ENCODE peak calls at places on chromosomes 5 and 9, in eight cellular contexts. One of them, this sample, is unnamed.

GRCh38 chr5:150801117-150801927 is 22.8 kb downstream of the SMIM3 start:
- DNase-seq in HepG2: peak
- DNase-seq in activated naive CD8-positive, alpha-beta T cell treated with anti-CD3 and anti-CD28 coated beads for 36 hours: no peak
- DNase-seq in mesendoderm: peak
- DNase-seq in MCF 10A: peak
- DNase-seq in CD4-positive, CD25-positive, alpha-beta regulatory T cell: peak
- DNase-seq in posterior vena cava: no peak
- DNase-seq in pancreas: peak
- DNase-seq in this sample: no peak

GRCh38 chr9:36328798-36329411 is 70.7 kb upstream of the GNE start:
- DNase-seq in activated naive CD8-positive, alpha-beta T cell treated with anti-CD3 and anti-CD28 coated beads for 36 hours: no peak
- DNase-seq in pancreas: peak
- DNase-seq in CD4-positive, CD25-positive, alpha-beta regulatory T cell: peak
- DNase-seq in HepG2: peak
- DNase-seq in posterior vena cava: no peak
- DNase-seq in mesendoderm: peak
- DNase-seq in MCF 10A: peak
- DNase-seq in this sample: no peak

GRCh38 chr9:133584559-133585476 is 24.4 kb downstream of the FAM163B start:
- DNase-seq in CD4-positive, CD25-positive, alpha-beta regulatory T cell: no peak
- DNase-seq in posterior vena cava: no peak
- DNase-seq in HepG2: no peak
- DNase-seq in mesendoderm: peak
- DNase-seq in pancreas: no peak
- DNase-seq in MCF 10A: no peak
- DNase-seq in activated naive CD8-positive, alpha-beta T cell treated with anti-CD3 and anti-CD28 coated beads for 36 hours: no peak
- DNase-seq in this sample: no peak

GRCh38 chr9:15423328-15423985 is 781 bp downstream of the SNAPC3 start:
- DNase-seq in MCF 10A: peak
- DNase-seq in mesendoderm: peak
- DNase-seq in CD4-positive, CD25-positive, alpha-beta regulatory T cell: peak
- DNase-seq in activated naive CD8-positive, alpha-beta T cell treated with anti-CD3 and anti-CD28 coated beads for 36 hours: no peak
- DNase-seq in posterior vena cava: no peak
- DNase-seq in HepG2: no peak
- DNase-seq in pancreas: no peak
- DNase-seq in this sample: no peak

GRCh38 chr9:121902483-121903135 is 190.5 kb downstream of the TTLL11 start:
- DNase-seq in pancreas: no peak
- DNase-seq in CD4-positive, CD25-positive, alpha-beta regulatory T cell: no peak
- DNase-seq in HepG2: no peak
- DNase-seq in mesendoderm: no peak
- DNase-seq in MCF 10A: no peak
- DNase-seq in activated naive CD8-positive, alpha-beta T cell treated with anti-CD3 and anti-CD28 coated beads for 36 hours: no peak
- DNase-seq in posterior vena cava: no peak
- DNase-seq in this sample: no peak

GRCh38 chr9:18457498-18457897 is 16.5 kb upstream of the ADAMTSL1 start:
- DNase-seq in pancreas: no peak
- DNase-seq in mesendoderm: no peak
- DNase-seq in activated naive CD8-positive, alpha-beta T cell treated with anti-CD3 and anti-CD28 coated beads for 36 hours: no peak
- DNase-seq in CD4-positive, CD25-positive, alpha-beta regulatory T cell: no peak
- DNase-seq in MCF 10A: peak
- DNase-seq in HepG2: no peak
- DNase-seq in posterior vena cava: no peak
- DNase-seq in this sample: no peak

GRCh38 chr5:4804619-4805211 is 335.4 kb upstream of the ADAMTS16 start:
- DNase-seq in CD4-positive, CD25-positive, alpha-beta regulatory T cell: no peak
- DNase-seq in activated naive CD8-positive, alpha-beta T cell treated with anti-CD3 and anti-CD28 coated beads for 36 hours: no peak
- DNase-seq in posterior vena cava: no peak
- DNase-seq in HepG2: no peak
- DNase-seq in mesendoderm: no peak
- DNase-seq in pancreas: no peak
- DNase-seq in MCF 10A: no peak
- DNase-seq in this sample: no peak

GRCh38 chr5:59256331-59256730 is 637.2 kb downstream of the PDE4D start:
- DNase-seq in activated naive CD8-positive, alpha-beta T cell treated with anti-CD3 and anti-CD28 coated beads for 36 hours: no peak
- DNase-seq in CD4-positive, CD25-positive, alpha-beta regulatory T cell: no peak
- DNase-seq in posterior vena cava: no peak
- DNase-seq in pancreas: no peak
- DNase-seq in MCF 10A: no peak
- DNase-seq in HepG2: no peak
- DNase-seq in mesendoderm: no peak
- DNase-seq in this sample: no peak

GRCh38 chr5:175638305-175638704 is 19.6 kb upstream of the HRH2 start:
- DNase-seq in HepG2: no peak
- DNase-seq in activated naive CD8-positive, alpha-beta T cell treated with anti-CD3 and anti-CD28 coated beads for 36 hours: no peak
- DNase-seq in CD4-positive, CD25-positive, alpha-beta regulatory T cell: no peak
- DNase-seq in posterior vena cava: no peak
- DNase-seq in MCF 10A: peak
- DNase-seq in pancreas: no peak
- DNase-seq in mesendoderm: peak
- DNase-seq in this sample: no peak

GRCh38 chr9:105275938-105276337 is 31.5 kb downstream of the SLC44A1 start:
- DNase-seq in CD4-positive, CD25-positive, alpha-beta regulatory T cell: no peak
- DNase-seq in mesendoderm: no peak
- DNase-seq in pancreas: no peak
- DNase-seq in posterior vena cava: no peak
- DNase-seq in HepG2: no peak
- DNase-seq in MCF 10A: no peak
- DNase-seq in activated naive CD8-positive, alpha-beta T cell treated with anti-CD3 and anti-CD28 coated beads for 36 hours: no peak
- DNase-seq in this sample: no peak

GRCh38 chr5:674630-675011 is 18.5 kb downstream of the TPPP start:
- DNase-seq in MCF 10A: no peak
- DNase-seq in mesendoderm: peak
- DNase-seq in posterior vena cava: peak
- DNase-seq in CD4-positive, CD25-positive, alpha-beta regulatory T cell: no peak
- DNase-seq in pancreas: no peak
- DNase-seq in HepG2: no peak
- DNase-seq in activated naive CD8-positive, alpha-beta T cell treated with anti-CD3 and anti-CD28 coated beads for 36 hours: no peak
- DNase-seq in this sample: no peak

GRCh38 chr5:142512680-142513042 is 173.2 kb downstream of the FGF1 start:
- DNase-seq in CD4-positive, CD25-positive, alpha-beta regulatory T cell: no peak
- DNase-seq in pancreas: no peak
- DNase-seq in HepG2: peak
- DNase-seq in MCF 10A: peak
- DNase-seq in activated naive CD8-positive, alpha-beta T cell treated with anti-CD3 and anti-CD28 coated beads for 36 hours: no peak
- DNase-seq in mesendoderm: peak
- DNase-seq in posterior vena cava: no peak
- DNase-seq in this sample: no peak

GRCh38 chr5:115623632-115624031 is 2.2 kb downstream of the TMED7 start:
- DNase-seq in CD4-positive, CD25-positive, alpha-beta regulatory T cell: no peak
- DNase-seq in pancreas: no peak
- DNase-seq in activated naive CD8-positive, alpha-beta T cell treated with anti-CD3 and anti-CD28 coated beads for 36 hours: no peak
- DNase-seq in posterior vena cava: no peak
- DNase-seq in HepG2: no peak
- DNase-seq in MCF 10A: no peak
- DNase-seq in mesendoderm: no peak
- DNase-seq in this sample: no peak

GRCh38 chr5:63128018-63128417 is 549.4 kb downstream of the LRRC70 start:
- DNase-seq in pancreas: no peak
- DNase-seq in activated naive CD8-positive, alpha-beta T cell treated with anti-CD3 and anti-CD28 coated beads for 36 hours: no peak
- DNase-seq in posterior vena cava: no peak
- DNase-seq in HepG2: no peak
- DNase-seq in CD4-positive, CD25-positive, alpha-beta regulatory T cell: no peak
- DNase-seq in mesendoderm: no peak
- DNase-seq in MCF 10A: no peak
- DNase-seq in this sample: no peak

GRCh38 chr9:127899200-127899943 is at the start of gene ST6GALNAC6:
- DNase-seq in HepG2: no peak
- DNase-seq in mesendoderm: peak
- DNase-seq in MCF 10A: peak
- DNase-seq in activated naive CD8-positive, alpha-beta T cell treated with anti-CD3 and anti-CD28 coated beads for 36 hours: peak
- DNase-seq in CD4-positive, CD25-positive, alpha-beta regulatory T cell: peak
- DNase-seq in pancreas: peak
- DNase-seq in posterior vena cava: peak
- DNase-seq in this sample: peak

GRCh38 chr5:172798422-172799215 is 27.6 kb upstream of the DUSP1 start:
- DNase-seq in HepG2: no peak
- DNase-seq in posterior vena cava: peak
- DNase-seq in pancreas: no peak
- DNase-seq in mesendoderm: no peak
- DNase-seq in activated naive CD8-positive, alpha-beta T cell treated with anti-CD3 and anti-CD28 coated beads for 36 hours: no peak
- DNase-seq in CD4-positive, CD25-positive, alpha-beta regulatory T cell: no peak
- DNase-seq in MCF 10A: peak
- DNase-seq in this sample: no peak

GRCh38 chr5:63495225-63495624 is 467.0 kb downstream of the HTR1A start:
- DNase-seq in mesendoderm: peak
- DNase-seq in posterior vena cava: no peak
- DNase-seq in pancreas: no peak
- DNase-seq in HepG2: no peak
- DNase-seq in MCF 10A: no peak
- DNase-seq in CD4-positive, CD25-positive, alpha-beta regulatory T cell: no peak
- DNase-seq in activated naive CD8-positive, alpha-beta T cell treated with anti-CD3 and anti-CD28 coated beads for 36 hours: no peak
- DNase-seq in this sample: no peak

GRCh38 chr9:135137398-135137832 is 49.9 kb downstream of the OLFM1 start:
- DNase-seq in HepG2: no peak
- DNase-seq in activated naive CD8-positive, alpha-beta T cell treated with anti-CD3 and anti-CD28 coated beads for 36 hours: no peak
- DNase-seq in MCF 10A: peak
- DNase-seq in CD4-positive, CD25-positive, alpha-beta regulatory T cell: no peak
- DNase-seq in mesendoderm: peak
- DNase-seq in posterior vena cava: no peak
- DNase-seq in pancreas: no peak
- DNase-seq in this sample: no peak

GRCh38 chr5:111447822-111448221 is 64.5 kb downstream of the STARD4 start:
- DNase-seq in CD4-positive, CD25-positive, alpha-beta regulatory T cell: no peak
- DNase-seq in mesendoderm: peak
- DNase-seq in posterior vena cava: no peak
- DNase-seq in MCF 10A: no peak
- DNase-seq in pancreas: no peak
- DNase-seq in activated naive CD8-positive, alpha-beta T cell treated with anti-CD3 and anti-CD28 coated beads for 36 hours: no peak
- DNase-seq in HepG2: no peak
- DNase-seq in this sample: no peak

GRCh38 chr9:83238871-83239624 is 176.1 kb upstream of the RASEF start:
- DNase-seq in MCF 10A: peak
- DNase-seq in pancreas: no peak
- DNase-seq in HepG2: peak
- DNase-seq in CD4-positive, CD25-positive, alpha-beta regulatory T cell: no peak
- DNase-seq in posterior vena cava: no peak
- DNase-seq in mesendoderm: no peak
- DNase-seq in activated naive CD8-positive, alpha-beta T cell treated with anti-CD3 and anti-CD28 coated beads for 36 hours: no peak
- DNase-seq in this sample: no peak

GRCh38 chr9:113222482-113222841 is 1.1 kb downstream of the SLC31A1 start:
- DNase-seq in pancreas: peak
- DNase-seq in posterior vena cava: no peak
- DNase-seq in activated naive CD8-positive, alpha-beta T cell treated with anti-CD3 and anti-CD28 coated beads for 36 hours: no peak
- DNase-seq in CD4-positive, CD25-positive, alpha-beta regulatory T cell: no peak
- DNase-seq in HepG2: peak
- DNase-seq in mesendoderm: peak
- DNase-seq in MCF 10A: peak
- DNase-seq in this sample: no peak

GRCh38 chr5:134735243-134735642 is 3.1 kb upstream of the CAMLG start:
- DNase-seq in mesendoderm: no peak
- DNase-seq in HepG2: no peak
- DNase-seq in pancreas: no peak
- DNase-seq in posterior vena cava: no peak
- DNase-seq in activated naive CD8-positive, alpha-beta T cell treated with anti-CD3 and anti-CD28 coated beads for 36 hours: no peak
- DNase-seq in MCF 10A: no peak
- DNase-seq in CD4-positive, CD25-positive, alpha-beta regulatory T cell: no peak
- DNase-seq in this sample: no peak

GRCh38 chr5:53712327-53712726 is 151.9 kb downstream of the NDUFS4 start:
- DNase-seq in pancreas: no peak
- DNase-seq in CD4-positive, CD25-positive, alpha-beta regulatory T cell: no peak
- DNase-seq in posterior vena cava: no peak
- DNase-seq in mesendoderm: no peak
- DNase-seq in activated naive CD8-positive, alpha-beta T cell treated with anti-CD3 and anti-CD28 coated beads for 36 hours: no peak
- DNase-seq in MCF 10A: peak
- DNase-seq in HepG2: no peak
- DNase-seq in this sample: no peak

GRCh38 chr9:137454506-137455360 is 4.4 kb downstream of the NSMF start:
- DNase-seq in CD4-positive, CD25-positive, alpha-beta regulatory T cell: no peak
- DNase-seq in posterior vena cava: peak
- DNase-seq in activated naive CD8-positive, alpha-beta T cell treated with anti-CD3 and anti-CD28 coated beads for 36 hours: no peak
- DNase-seq in pancreas: peak
- DNase-seq in MCF 10A: no peak
- DNase-seq in HepG2: peak
- DNase-seq in mesendoderm: peak
- DNase-seq in this sample: no peak

GRCh38 chr5:137114529-137114928 is 384.6 kb downstream of the SPOCK1 start:
- DNase-seq in mesendoderm: peak
- DNase-seq in posterior vena cava: no peak
- DNase-seq in MCF 10A: no peak
- DNase-seq in activated naive CD8-positive, alpha-beta T cell treated with anti-CD3 and anti-CD28 coated beads for 36 hours: no peak
- DNase-seq in CD4-positive, CD25-positive, alpha-beta regulatory T cell: no peak
- DNase-seq in pancreas: no peak
- DNase-seq in HepG2: no peak
- DNase-seq in this sample: no peak

GRCh38 chr9:133119461-133120342 is 1.3 kb downstream of the RALGDS start:
- DNase-seq in MCF 10A: no peak
- DNase-seq in mesendoderm: no peak
- DNase-seq in activated naive CD8-positive, alpha-beta T cell treated with anti-CD3 and anti-CD28 coated beads for 36 hours: no peak
- DNase-seq in pancreas: peak
- DNase-seq in HepG2: no peak
- DNase-seq in CD4-positive, CD25-positive, alpha-beta regulatory T cell: no peak
- DNase-seq in posterior vena cava: no peak
- DNase-seq in this sample: no peak

GRCh38 chr5:56314536-56314935 is 81.4 kb upstream of the ANKRD55 start:
- DNase-seq in activated naive CD8-positive, alpha-beta T cell treated with anti-CD3 and anti-CD28 coated beads for 36 hours: no peak
- DNase-seq in CD4-positive, CD25-positive, alpha-beta regulatory T cell: no peak
- DNase-seq in pancreas: no peak
- DNase-seq in posterior vena cava: no peak
- DNase-seq in mesendoderm: no peak
- DNase-seq in MCF 10A: peak
- DNase-seq in HepG2: peak
- DNase-seq in this sample: no peak

GRCh38 chr5:140571105-140571504 is 6.5 kb downstream of the SLC35A4 start:
- DNase-seq in pancreas: no peak
- DNase-seq in activated naive CD8-positive, alpha-beta T cell treated with anti-CD3 and anti-CD28 coated beads for 36 hours: no peak
- DNase-seq in CD4-positive, CD25-positive, alpha-beta regulatory T cell: no peak
- DNase-seq in mesendoderm: no peak
- DNase-seq in MCF 10A: no peak
- DNase-seq in posterior vena cava: peak
- DNase-seq in HepG2: no peak
- DNase-seq in this sample: no peak

GRCh38 chr5:42993516-42994284 is 46.4 kb downstream of the ANXA2R start:
- DNase-seq in HepG2: no peak
- DNase-seq in MCF 10A: no peak
- DNase-seq in CD4-positive, CD25-positive, alpha-beta regulatory T cell: peak
- DNase-seq in activated naive CD8-positive, alpha-beta T cell treated with anti-CD3 and anti-CD28 coated beads for 36 hours: peak
- DNase-seq in mesendoderm: no peak
- DNase-seq in pancreas: no peak
- DNase-seq in posterior vena cava: no peak
- DNase-seq in this sample: peak

GRCh38 chr9:33443504-33444154 is 3.8 kb downstream of the AQP3 start:
- DNase-seq in MCF 10A: no peak
- DNase-seq in posterior vena cava: no peak
- DNase-seq in pancreas: no peak
- DNase-seq in activated naive CD8-positive, alpha-beta T cell treated with anti-CD3 and anti-CD28 coated beads for 36 hours: no peak
- DNase-seq in CD4-positive, CD25-positive, alpha-beta regulatory T cell: no peak
- DNase-seq in mesendoderm: no peak
- DNase-seq in HepG2: no peak
- DNase-seq in this sample: no peak

GRCh38 chr9:85471791-85472190 is 270.0 kb downstream of the AGTPBP1 start:
- DNase-seq in posterior vena cava: no peak
- DNase-seq in MCF 10A: no peak
- DNase-seq in mesendoderm: no peak
- DNase-seq in pancreas: no peak
- DNase-seq in activated naive CD8-positive, alpha-beta T cell treated with anti-CD3 and anti-CD28 coated beads for 36 hours: no peak
- DNase-seq in HepG2: no peak
- DNase-seq in CD4-positive, CD25-positive, alpha-beta regulatory T cell: no peak
- DNase-seq in this sample: no peak

GRCh38 chr9:110538169-110538568 is 41.4 kb downstream of the SVEP1 start:
- DNase-seq in MCF 10A: peak
- DNase-seq in HepG2: no peak
- DNase-seq in CD4-positive, CD25-positive, alpha-beta regulatory T cell: no peak
- DNase-seq in pancreas: no peak
- DNase-seq in activated naive CD8-positive, alpha-beta T cell treated with anti-CD3 and anti-CD28 coated beads for 36 hours: no peak
- DNase-seq in mesendoderm: no peak
- DNase-seq in posterior vena cava: no peak
- DNase-seq in this sample: no peak

GRCh38 chr5:172088801-172089200 is 82.4 kb upstream of the FBXW11 start:
- DNase-seq in pancreas: no peak
- DNase-seq in MCF 10A: no peak
- DNase-seq in activated naive CD8-positive, alpha-beta T cell treated with anti-CD3 and anti-CD28 coated beads for 36 hours: no peak
- DNase-seq in CD4-positive, CD25-positive, alpha-beta regulatory T cell: no peak
- DNase-seq in HepG2: no peak
- DNase-seq in mesendoderm: no peak
- DNase-seq in posterior vena cava: no peak
- DNase-seq in this sample: no peak

GRCh38 chr5:102241809-102242421 is 54.2 kb downstream of the SLCO4C1 start:
- DNase-seq in CD4-positive, CD25-positive, alpha-beta regulatory T cell: no peak
- DNase-seq in HepG2: no peak
- DNase-seq in activated naive CD8-positive, alpha-beta T cell treated with anti-CD3 and anti-CD28 coated beads for 36 hours: no peak
- DNase-seq in MCF 10A: no peak
- DNase-seq in posterior vena cava: no peak
- DNase-seq in pancreas: no peak
- DNase-seq in mesendoderm: no peak
- DNase-seq in this sample: no peak

This sample was measured in activated CD8-positive, alpha-beta memory T cell treated with anti-CD3 and anti-CD28 coated beads for 24 hours.